ENCODE peak calls at places on chromosomes 11 and 22, in nine cellular contexts. One of them, this sample, is unnamed.

GRCh38 chr11:83801799-83802198 is 515.6 kb upstream of the CCDC90B start:
- DNase-seq in brain microvascular endothelial cell: no peak
- DNase-seq in left cardiac atrium: no peak
- DNase-seq in NCI-H446 treated with DMSO at 0.1 percent for 48 hours: no peak
- DNase-seq in Right ventricle myocardium superior: no peak
- DNase-seq in spleen: no peak
- DNase-seq in NCI-H510A treated with DMSO at 0.1 percent for 48 hours: no peak
- DNase-seq in HEK293T: no peak
- DNase-seq in tibial nerve: no peak
- DNase-seq in this sample: no peak

GRCh38 chr22:19045094-19045493 is 77.1 kb downstream of the DGCR2 start:
- DNase-seq in brain microvascular endothelial cell: no peak
- DNase-seq in left cardiac atrium: no peak
- DNase-seq in NCI-H446 treated with DMSO at 0.1 percent for 48 hours: no peak
- DNase-seq in Right ventricle myocardium superior: no peak
- DNase-seq in spleen: no peak
- DNase-seq in NCI-H510A treated with DMSO at 0.1 percent for 48 hours: no peak
- DNase-seq in HEK293T: no peak
- DNase-seq in tibial nerve: no peak
- DNase-seq in this sample: no peak

GRCh38 chr22:37228106-37229011 is 15.7 kb downstream of the RAC2 start:
- DNase-seq in brain microvascular endothelial cell: no peak
- DNase-seq in left cardiac atrium: no peak
- DNase-seq in NCI-H446 treated with DMSO at 0.1 percent for 48 hours: no peak
- DNase-seq in Right ventricle myocardium superior: peak
- DNase-seq in spleen: peak
- DNase-seq in NCI-H510A treated with DMSO at 0.1 percent for 48 hours: no peak
- DNase-seq in HEK293T: no peak
- DNase-seq in tibial nerve: no peak
- DNase-seq in this sample: no peak

GRCh38 chr11:1388763-1389102 is 1.0 kb upstream of the BRSK2 start:
- DNase-seq in brain microvascular endothelial cell: no peak
- DNase-seq in left cardiac atrium: peak
- DNase-seq in NCI-H446 treated with DMSO at 0.1 percent for 48 hours: no peak
- DNase-seq in Right ventricle myocardium superior: peak
- DNase-seq in spleen: no peak
- DNase-seq in NCI-H510A treated with DMSO at 0.1 percent for 48 hours: no peak
- DNase-seq in HEK293T: no peak
- DNase-seq in tibial nerve: no peak
- DNase-seq in this sample: no peak

GRCh38 chr22:44758354-44758969 is 6.1 kb downstream of the ARHGAP8 start:
- DNase-seq in brain microvascular endothelial cell: peak
- DNase-seq in left cardiac atrium: no peak
- DNase-seq in NCI-H446 treated with DMSO at 0.1 percent for 48 hours: peak
- DNase-seq in Right ventricle myocardium superior: no peak
- DNase-seq in spleen: peak
- DNase-seq in NCI-H510A treated with DMSO at 0.1 percent for 48 hours: no peak
- DNase-seq in HEK293T: no peak
- DNase-seq in tibial nerve: no peak
- DNase-seq in this sample: no peak

GRCh38 chr22:44661659-44662569 is 40.1 kb upstream of the PRR5 start:
- DNase-seq in brain microvascular endothelial cell: no peak
- DNase-seq in left cardiac atrium: no peak
- DNase-seq in NCI-H446 treated with DMSO at 0.1 percent for 48 hours: no peak
- DNase-seq in Right ventricle myocardium superior: no peak
- DNase-seq in spleen: no peak
- DNase-seq in NCI-H510A treated with DMSO at 0.1 percent for 48 hours: peak
- DNase-seq in HEK293T: no peak
- DNase-seq in tibial nerve: no peak
- DNase-seq in this sample: no peak

GRCh38 chr11:21556936-21557335 is 635.9 kb upstream of the ANO5 start:
- DNase-seq in brain microvascular endothelial cell: no peak
- DNase-seq in left cardiac atrium: no peak
- DNase-seq in NCI-H446 treated with DMSO at 0.1 percent for 48 hours: peak
- DNase-seq in Right ventricle myocardium superior: no peak
- DNase-seq in spleen: no peak
- DNase-seq in NCI-H510A treated with DMSO at 0.1 percent for 48 hours: peak
- DNase-seq in HEK293T: no peak
- DNase-seq in tibial nerve: no peak
- DNase-seq in this sample: no peak

GRCh38 chr22:17924735-17925727 is 99.3 kb downstream of the MICAL3 start:
- DNase-seq in brain microvascular endothelial cell: no peak
- DNase-seq in left cardiac atrium: no peak
- DNase-seq in NCI-H446 treated with DMSO at 0.1 percent for 48 hours: no peak
- DNase-seq in Right ventricle myocardium superior: no peak
- DNase-seq in spleen: no peak
- DNase-seq in NCI-H510A treated with DMSO at 0.1 percent for 48 hours: no peak
- DNase-seq in HEK293T: no peak
- DNase-seq in tibial nerve: no peak
- DNase-seq in this sample: no peak

GRCh38 chr11:114359342-114359741 is 41.0 kb downstream of the C11orf71 start:
- DNase-seq in brain microvascular endothelial cell: no peak
- DNase-seq in left cardiac atrium: no peak
- DNase-seq in NCI-H446 treated with DMSO at 0.1 percent for 48 hours: no peak
- DNase-seq in Right ventricle myocardium superior: no peak
- DNase-seq in spleen: no peak
- DNase-seq in NCI-H510A treated with DMSO at 0.1 percent for 48 hours: no peak
- DNase-seq in HEK293T: no peak
- DNase-seq in tibial nerve: no peak
- DNase-seq in this sample: no peak

GRCh38 chr11:114250993-114251796 is 45.0 kb upstream of the NNMT start:
- DNase-seq in brain microvascular endothelial cell: no peak
- DNase-seq in left cardiac atrium: peak
- DNase-seq in NCI-H446 treated with DMSO at 0.1 percent for 48 hours: no peak
- DNase-seq in Right ventricle myocardium superior: peak
- DNase-seq in spleen: no peak
- DNase-seq in NCI-H510A treated with DMSO at 0.1 percent for 48 hours: no peak
- DNase-seq in HEK293T: no peak
- DNase-seq in tibial nerve: peak
- DNase-seq in this sample: no peak

This sample was measured in neural crest cell.